ENCODE peak calls at places on chromosomes 11 and 22, in six cellular contexts. D, F, Y, C, L and V are unnamed samples.

GRCh38 chr11:18566406-18566805 is 22.1 kb downstream of the UEVLD start:
- DNase-seq in D (no peak), F (no peak), Y (no peak), C (no peak), L (no peak), V (no peak)

GRCh38 chr11:88405853-88406252 is 68.3 kb upstream of the CTSC start:
- DNase-seq in D (no peak), F (no peak), Y (no peak), C (no peak), L (no peak), V (peak)

GRCh38 chr22:46147471-46148267 is 2.7 kb upstream of the PPARA start:
- DNase-seq in D (no peak), F (peak), Y (no peak), C (no peak), L (no peak), V (no peak)

GRCh38 chr11:2530131-2530854 is 85.5 kb downstream of the KCNQ1 start:
- DNase-seq in D (no peak), F (no peak), Y (no peak), C (no peak), L (peak), V (no peak)

GRCh38 chr11:44923796-44924195 is 26.9 kb downstream of the TP53I11 start:
- DNase-seq in D (no peak), F (no peak), Y (no peak), C (no peak), L (no peak), V (no peak)

GRCh38 chr22:50060441-50061140 is 2.5 kb upstream of the TTLL8 start:
- DNase-seq in D (no peak), F (no peak), Y (no peak), C (no peak), L (no peak), V (no peak)

GRCh38 chr11:127898422-127899365 is 688.7 kb downstream of the ETS1 start:
- DNase-seq in D (no peak), F (no peak), Y (no peak), C (no peak), L (no peak), V (no peak)

GRCh38 chr11:43992834-43993637 is 50.6 kb downstream of the C11orf96 start:
- DNase-seq in D (no peak), F (no peak), Y (no peak), C (no peak), L (no peak), V (no peak)

GRCh38 chr11:111327908-111328624 is 29.7 kb downstream of the POU2AF3 start:
- DNase-seq in D (no peak), F (no peak), Y (no peak), C (no peak), L (no peak), V (no peak)

GRCh38 chr11:62404918-62405317 is 13.9 kb upstream of the SCGB1A1 start:
- DNase-seq in D (no peak), F (no peak), Y (no peak), C (no peak), L (no peak), V (no peak)

GRCh38 chr22:44363980-44364749 is 51.4 kb upstream of the SHISAL1 start:
- DNase-seq in D (no peak), F (no peak), Y (no peak), C (no peak), L (peak), V (no peak)

GRCh38 chr11:76765863-76766350 is 17.2 kb upstream of the TSKU start:
- DNase-seq in D (no peak), F (no peak), Y (no peak), C (no peak), L (no peak), V (no peak)

GRCh38 chr11:66727282-66727882 is 1.6 kb downstream of the SPTBN2 start:
- DNase-seq in D (no peak), F (peak), Y (no peak), C (peak), L (no peak), V (peak)

GRCh38 chr11:45314900-45315299 is 28.8 kb upstream of the SYT13 start:
- DNase-seq in D (no peak), F (no peak), Y (no peak), C (no peak), L (no peak), V (no peak)

GRCh38 chr11:134714021-134714656 is 302.1 kb upstream of the B3GAT1 start:
- DNase-seq in D (no peak), F (no peak), Y (no peak), C (no peak), L (no peak), V (no peak)

GRCh38 chr11:259374-259773 is 18.8 kb upstream of the NLRP6 start:
- DNase-seq in D (no peak), F (no peak), Y (no peak), C (no peak), L (no peak), V (no peak)

GRCh38 chr11:86575927-86576326 is 96.5 kb downstream of the ME3 start:
- DNase-seq in D (no peak), F (no peak), Y (no peak), C (no peak), L (no peak), V (no peak)

GRCh38 chr22:21849489-21849888 is 18.0 kb downstream of the MAPK1 start:
- DNase-seq in D (no peak), F (no peak), Y (no peak), C (no peak), L (no peak), V (no peak)

GRCh38 chr11:119712459-119713360 is 16.3 kb downstream of the NECTIN1 start:
- DNase-seq in D (no peak), F (no peak), Y (no peak), C (no peak), L (no peak), V (no peak)

GRCh38 chr11:73856001-73856663 is 20.5 kb downstream of the COA4 start:
- DNase-seq in D (no peak), F (no peak), Y (no peak), C (no peak), L (no peak), V (no peak)

GRCh38 chr11:121321614-121322243 is 29.2 kb downstream of the SC5D start:
- DNase-seq in D (peak), F (peak), Y (no peak), C (peak), L (no peak), V (no peak)

GRCh38 chr11:73186294-73186850 is 31.7 kb upstream of the P2RY2 start:
- DNase-seq in D (no peak), F (peak), Y (no peak), C (no peak), L (no peak), V (no peak)

GRCh38 chr11:18765554-18765953 is 26.0 kb downstream of the PTPN5 start:
- DNase-seq in D (no peak), F (no peak), Y (no peak), C (no peak), L (no peak), V (no peak)

GRCh38 chr11:34627197-34627596 is 6.3 kb downstream of the EHF start:
- DNase-seq in D (no peak), F (peak), Y (no peak), C (no peak), L (no peak), V (no peak)

GRCh38 chr11:68067991-68068390 is 29.2 kb downstream of the TCIRG1 start:
- DNase-seq in D (no peak), F (no peak), Y (no peak), C (no peak), L (no peak), V (no peak)

GRCh38 chr22:45202333-45203149 is 38.2 kb downstream of the KIAA0930 start:
- DNase-seq in D (no peak), F (no peak), Y (no peak), C (peak), L (no peak), V (no peak)

GRCh38 chr11:116072133-116072532 is 567.9 kb upstream of the CADM1 start:
- DNase-seq in D (no peak), F (no peak), Y (no peak), C (no peak), L (no peak), V (no peak)

GRCh38 chr11:60855726-60856633 is at the start of gene PTGDR2:
- DNase-seq in D (no peak), F (no peak), Y (no peak), C (no peak), L (no peak), V (no peak)

GRCh38 chr22:43886231-43886630 is 5.6 kb downstream of the PNPLA5 start:
- DNase-seq in D (no peak), F (no peak), Y (no peak), C (no peak), L (no peak), V (no peak)

GRCh38 chr11:69442807-69443137 is 38.7 kb upstream of the LINC01488 start:
- DNase-seq in D (no peak), F (no peak), Y (no peak), C (peak), L (no peak), V (no peak)

GRCh38 chr11:33258631-33259184 is 1.5 kb downstream of the HIPK3 start:
- DNase-seq in D (no peak), F (no peak), Y (no peak), C (peak), L (no peak), V (no peak)

GRCh38 chr22:44878483-44879300 is 126.3 kb downstream of the ARHGAP8 start:
- DNase-seq in D (no peak), F (no peak), Y (no peak), C (no peak), L (no peak), V (no peak)

GRCh38 chr22:41479671-41480396 is 10.9 kb downstream of the ACO2 start:
- DNase-seq in D (no peak), F (no peak), Y (no peak), C (peak), L (no peak), V (no peak)